ENCODE peak calls at places on chromosomes 5 and 9, in four cellular contexts. G is K562, X is GM23338, E is HCT116. D is an unnamed sample.

GRCh38 chr5:121525731-121526130 is 326.0 kb upstream of the FTMT start:
- DNase-seq in G (no peak), X (no peak), E (no peak), D (no peak)

GRCh38 chr5:74262810-74263209 is 377.7 kb downstream of the ENC1 start:
- DNase-seq in G (no peak), X (no peak), E (no peak), D (no peak)

GRCh38 chr9:13034696-13035006 is 244.8 kb downstream of the MPDZ start:
- DNase-seq in G (no peak), X (no peak), E (no peak), D (no peak)

GRCh38 chr5:74538206-74538661 is 102.3 kb downstream of the ENC1 start:
- DNase-seq in G (no peak), X (no peak), E (no peak), D (no peak)

GRCh38 chr9:117551171-117551570 is 136.3 kb upstream of the ASTN2 start:
- DNase-seq in G (no peak), X (no peak), E (no peak), D (no peak)

GRCh38 chr9:110837401-110838005 is 168.9 kb downstream of the MUSK start:
- DNase-seq in G (no peak), X (no peak), E (no peak), D (peak)

GRCh38 chr9:131129183-131129582 is 3.8 kb downstream of the NUP214 start:
- DNase-seq in G (no peak), X (no peak), E (no peak), D (no peak)

GRCh38 chr9:98871456-98872065 is 64.1 kb downstream of the GALNT12 start:
- DNase-seq in G (no peak), X (no peak), E (no peak), D (no peak)

GRCh38 chr9:33300546-33300945 is 10.2 kb downstream of the NFX1 start:
- DNase-seq in G (no peak), X (no peak), E (no peak), D (no peak)

GRCh38 chr9:129623331-129623730 is 2.4 kb upstream of the C9orf50 start:
- DNase-seq in G (no peak), X (no peak), E (no peak), D (no peak)

GRCh38 chr9:127694890-127695735 is 11.7 kb upstream of the CFAP157 start:
- DNase-seq in G (no peak), X (no peak), E (no peak), D (no peak)

GRCh38 chr5:151815051-151815450 is 43.3 kb downstream of the G3BP1 start:
- DNase-seq in G (no peak), X (no peak), E (no peak), D (no peak)

GRCh38 chr5:171421331-171422262 is 2.1 kb downstream of the FGF18 start:
- DNase-seq in G (no peak), X (peak), E (no peak), D (no peak)

GRCh38 chr9:94799578-94800264 is 73.2 kb downstream of the AOPEP start:
- DNase-seq in G (peak), X (no peak), E (no peak), D (no peak)

GRCh38 chr9:111662851-111663823 is 1.7 kb downstream of the GNG10 start:
- DNase-seq in G (peak), X (peak), E (no peak), D (no peak)

GRCh38 chr5:41510176-41510831 is at the start of gene PLCXD3:
- DNase-seq in G (no peak), X (peak), E (no peak), D (no peak)

GRCh38 chr5:57406591-57406990 is 76.0 kb downstream of the ACTBL2 start:
- DNase-seq in G (no peak), X (no peak), E (no peak), D (no peak)

GRCh38 chr9:100129772-100130171 is 30.7 kb downstream of the INVS start:
- DNase-seq in G (no peak), X (peak), E (no peak), D (no peak)

GRCh38 chr9:6354072-6354686 is 26.0 kb downstream of the TPD52L3 start:
- DNase-seq in G (peak), X (peak), E (peak), D (peak)

GRCh38 chr9:129182625-129183494 is 4.8 kb upstream of the IER5L start:
- DNase-seq in G (peak), X (peak), E (no peak), D (no peak)

GRCh38 chr9:131657890-131658752 is 81.8 kb downstream of the RAPGEF1 start:
- DNase-seq in G (no peak), X (no peak), E (peak), D (no peak)

GRCh38 chr5:55868846-55869245 is 17.7 kb downstream of the IL31RA start:
- DNase-seq in G (peak), X (no peak), E (peak), D (no peak)

GRCh38 chr9:137582286-137582860 is 3.6 kb upstream of the DPH7 start:
- DNase-seq in G (peak), X (peak), E (no peak), D (no peak)

GRCh38 chr5:54644226-54644625 is 126.7 kb downstream of the SNX18 start:
- DNase-seq in G (no peak), X (no peak), E (peak), D (no peak)

GRCh38 chr9:120935383-120935857 is 8.8 kb upstream of the TRAF1 start:
- DNase-seq in G (peak), X (no peak), E (no peak), D (no peak)

GRCh38 chr9:131815971-131816873 is 76.3 kb upstream of the RAPGEF1 start:
- DNase-seq in G (no peak), X (no peak), E (no peak), D (no peak)

GRCh38 chr9:91099471-91099870 is 262.2 kb downstream of the AUH start:
- DNase-seq in G (no peak), X (no peak), E (no peak), D (no peak)
- H3K4me2 ChIP-seq in G (no peak), X (no peak), E (peak), D (no peak)

GRCh38 chr5:1522601-1523479 is 920 bp downstream of the LPCAT1 start:
- DNase-seq in G (peak), X (no peak), E (no peak), D (no peak)
- TF ChIP-seq POLR2AphosphoS5 in G (no peak), X (no peak), E (no peak), D (no peak)

GRCh38 chr5:61431923-61432620 is 100.0 kb downstream of the ZSWIM6 start:
- DNase-seq in G (no peak), X (no peak), E (no peak), D (no peak)
- H3K4me2 ChIP-seq in G (no peak), X (peak), E (no peak), D (no peak)

GRCh38 chr5:115854139-115854538 is 12.4 kb downstream of the AP3S1 start:
- DNase-seq in G (no peak), X (no peak), E (no peak), D (no peak)

GRCh38 chr5:115855959-115856358 is 14.2 kb downstream of the AP3S1 start:
- DNase-seq in G (no peak), X (no peak), E (no peak), D (no peak)

GRCh38 chr5:115847290-115847689 is 5.6 kb downstream of the AP3S1 start:
- DNase-seq in G (no peak), X (no peak), E (peak), D (no peak)

GRCh38 chr5:115849258-115849798 is 7.6 kb downstream of the AP3S1 start:
- DNase-seq in G (no peak), X (no peak), E (no peak), D (no peak)

GRCh38 chr5:115850771-115851416 is 9.2 kb downstream of the AP3S1 start:
- DNase-seq in G (no peak), X (no peak), E (no peak), D (no peak)
- TF ChIP-seq POLR2AphosphoS5 in G (no peak), X (no peak), E (no peak), D (no peak)

D was measured in GM12878.